ENCODE peak calls at places on chromosomes 1 and 21, in four cellular contexts. One of them, this sample, is unnamed.

GRCh38 chr1:92900539-92900938 is 60.7 kb downstream of the DIPK1A start:
- DNase-seq in left lung: no peak
- DNase-seq in mucosa of descending colon: no peak
- DNase-seq in PC-9: no peak
- DNase-seq in this sample: no peak

GRCh38 chr1:225652726-225653462 is at the start of gene ENAH:
- DNase-seq in PC-9: peak; percentile 48
- DNase-seq in mucosa of descending colon: peak; percentile 71
- DNase-seq in left lung: peak; percentile 91
- DNase-seq in this sample: peak; percentile 51

GRCh38 chr1:114828251-114828650 is 26.4 kb upstream of the SYCP1 start:
- DNase-seq in PC-9: no peak
- DNase-seq in left lung: no peak
- DNase-seq in mucosa of descending colon: no peak
- DNase-seq in this sample: no peak

GRCh38 chr1:9624081-9624480 is 27.4 kb upstream of the PIK3CD start:
- DNase-seq in left lung: no peak
- DNase-seq in PC-9: no peak
- DNase-seq in mucosa of descending colon: no peak
- DNase-seq in this sample: no peak

GRCh38 chr1:239233626-239234025 is 152.7 kb upstream of the CHRM3 start:
- DNase-seq in PC-9: no peak
- DNase-seq in left lung: no peak
- DNase-seq in mucosa of descending colon: peak; percentile 5
- DNase-seq in this sample: no peak

GRCh38 chr1:216064643-216065042 is 358.6 kb downstream of the USH2A start:
- DNase-seq in left lung: no peak
- DNase-seq in mucosa of descending colon: no peak
- DNase-seq in PC-9: no peak
- DNase-seq in this sample: no peak

GRCh38 chr1:227994632-227995300 is 12.0 kb upstream of the WNT3A start:
- DNase-seq in mucosa of descending colon: no peak
- DNase-seq in PC-9: no peak
- DNase-seq in left lung: no peak
- DNase-seq in this sample: no peak

GRCh38 chr1:18938008-18938706 is 18.3 kb downstream of the IFFO2 start:
- DNase-seq in mucosa of descending colon: no peak
- DNase-seq in left lung: no peak
- DNase-seq in PC-9: no peak
- DNase-seq in this sample: no peak

GRCh38 chr1:27574871-27575831 is 28.8 kb downstream of the AHDC1 start:
- DNase-seq in mucosa of descending colon: peak; percentile 65
- DNase-seq in left lung: peak; percentile 89
- DNase-seq in PC-9: no peak
- DNase-seq in this sample: peak; percentile 44

GRCh38 chr1:206890690-206891089 is 6.6 kb upstream of the IL24 start:
- DNase-seq in left lung: no peak
- DNase-seq in mucosa of descending colon: peak; percentile 22
- DNase-seq in PC-9: no peak
- DNase-seq in this sample: no peak

GRCh38 chr1:206803221-206803730 is 31.0 kb upstream of the IL10 start:
- DNase-seq in mucosa of descending colon: peak; percentile 41
- DNase-seq in PC-9: no peak
- DNase-seq in left lung: no peak
- DNase-seq in this sample: no peak

GRCh38 chr1:115641762-115642167 is at the start of gene VANGL1:
- DNase-seq in PC-9: peak; percentile 63
- DNase-seq in left lung: peak; percentile 92
- DNase-seq in mucosa of descending colon: peak; percentile 79
- DNase-seq in this sample: peak; percentile 31

GRCh38 chr21:44012474-44013379 is 618 bp downstream of the TRAPPC10 start:
- DNase-seq in left lung: peak; percentile 92
- DNase-seq in mucosa of descending colon: peak; percentile 76
- DNase-seq in PC-9: no peak
- DNase-seq in this sample: no peak

GRCh38 chr1:79662596-79662995 is 656.1 kb upstream of the ADGRL4 start:
- DNase-seq in mucosa of descending colon: no peak
- DNase-seq in left lung: no peak
- DNase-seq in PC-9: no peak
- DNase-seq in this sample: no peak

GRCh38 chr1:92817137-92817697 is 14.6 kb upstream of the RPL5 start:
- DNase-seq in PC-9: peak; percentile 79
- DNase-seq in mucosa of descending colon: peak; percentile 49
- DNase-seq in left lung: no peak
- DNase-seq in this sample: no peak

GRCh38 chr1:234782057-234782800 is 172.3 kb upstream of the IRF2BP2 start:
- DNase-seq in PC-9: no peak
- DNase-seq in mucosa of descending colon: no peak
- DNase-seq in left lung: no peak
- DNase-seq in this sample: no peak

GRCh38 chr1:92485374-92486250 is 1.1 kb downstream of the GFI1 start:
- DNase-seq in left lung: peak; percentile 93
- DNase-seq in PC-9: peak; percentile 45
- DNase-seq in mucosa of descending colon: peak; percentile 76
- DNase-seq in this sample: no peak

GRCh38 chr21:44415073-44416025 is 40.0 kb upstream of the LRRC3 start:
- DNase-seq in mucosa of descending colon: no peak
- DNase-seq in left lung: peak; percentile 41
- DNase-seq in PC-9: peak; percentile 32
- DNase-seq in this sample: no peak

GRCh38 chr1:8712413-8713229 is 104.8 kb downstream of the RERE start:
- DNase-seq in PC-9: peak; percentile 87
- DNase-seq in left lung: no peak
- DNase-seq in mucosa of descending colon: no peak
- DNase-seq in this sample: peak; percentile 64

GRCh38 chr1:23556661-23557470 is 2.4 kb downstream of the ID3 start:
- DNase-seq in left lung: no peak
- DNase-seq in mucosa of descending colon: no peak
- DNase-seq in PC-9: peak; percentile 85
- DNase-seq in this sample: peak; percentile 57

GRCh38 chr1:66564250-66564649 is 30.3 kb downstream of the SGIP1 start:
- DNase-seq in mucosa of descending colon: no peak
- DNase-seq in PC-9: peak; percentile 96
- DNase-seq in left lung: no peak
- DNase-seq in this sample: peak; percentile 76

GRCh38 chr1:59703226-59703917 is 111.4 kb upstream of the HOOK1 start:
- DNase-seq in PC-9: no peak
- DNase-seq in left lung: no peak
- DNase-seq in mucosa of descending colon: no peak
- DNase-seq in this sample: peak; percentile 20

GRCh38 chr1:5125208-5125607 is 470.8 kb downstream of the AJAP1 start:
- DNase-seq in left lung: no peak
- DNase-seq in mucosa of descending colon: no peak
- DNase-seq in PC-9: no peak
- DNase-seq in this sample: no peak
- TF ChIP-seq CTCF in left lung: no peak
- TF ChIP-seq CTCF in mucosa of descending colon: no peak
- TF ChIP-seq CTCF in PC-9: no peak
- TF ChIP-seq CTCF in this sample: no peak

DNA sequence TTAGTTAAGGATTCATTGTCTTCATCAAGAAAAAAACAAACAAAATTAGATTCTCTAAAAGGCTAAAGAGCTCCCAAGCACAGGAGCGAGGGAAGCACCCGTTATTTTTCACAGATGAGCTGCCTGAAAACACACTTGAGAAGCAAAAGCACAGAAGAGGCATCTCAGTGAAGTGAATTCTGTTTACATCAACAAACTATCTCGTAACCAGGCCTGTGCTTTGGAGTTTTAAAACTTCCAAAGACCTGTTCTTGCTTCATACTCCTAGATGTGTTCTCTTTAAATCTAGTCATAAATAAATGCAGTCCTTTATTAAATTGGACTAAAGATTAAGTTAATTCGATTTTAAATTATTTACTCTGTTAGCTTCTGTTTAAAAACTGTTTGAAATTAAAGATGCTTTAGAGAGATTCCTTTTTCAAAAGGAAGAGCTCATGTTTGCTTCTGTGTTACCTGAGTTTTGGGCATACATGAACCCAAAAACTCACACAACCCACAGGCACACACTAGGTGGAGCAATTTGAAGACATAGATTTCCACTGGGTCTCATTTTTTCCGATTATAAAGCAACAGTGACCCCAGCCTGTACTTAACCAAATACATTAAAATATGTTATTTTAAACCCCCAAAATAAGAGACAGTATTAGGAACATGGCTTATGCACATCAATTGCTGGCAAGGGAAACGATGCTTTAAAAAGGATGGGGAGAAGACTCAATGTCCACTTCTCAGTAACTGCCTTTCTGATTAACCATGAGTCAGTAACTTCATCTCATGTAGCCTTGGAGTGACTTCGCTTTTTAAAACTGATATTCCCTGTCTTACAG is 648.2 kb downstream of the SMYD3 start:
- DNase-seq in PC-9: no peak
- DNase-seq in left lung: no peak
- DNase-seq in mucosa of descending colon: no peak
- DNase-seq in this sample: no peak
- TF ChIP-seq CTCF in PC-9: no peak
- TF ChIP-seq CTCF in left lung: no peak
- TF ChIP-seq CTCF in mucosa of descending colon: no peak
- TF ChIP-seq CTCF in this sample: peak; percentile 48

DNA sequence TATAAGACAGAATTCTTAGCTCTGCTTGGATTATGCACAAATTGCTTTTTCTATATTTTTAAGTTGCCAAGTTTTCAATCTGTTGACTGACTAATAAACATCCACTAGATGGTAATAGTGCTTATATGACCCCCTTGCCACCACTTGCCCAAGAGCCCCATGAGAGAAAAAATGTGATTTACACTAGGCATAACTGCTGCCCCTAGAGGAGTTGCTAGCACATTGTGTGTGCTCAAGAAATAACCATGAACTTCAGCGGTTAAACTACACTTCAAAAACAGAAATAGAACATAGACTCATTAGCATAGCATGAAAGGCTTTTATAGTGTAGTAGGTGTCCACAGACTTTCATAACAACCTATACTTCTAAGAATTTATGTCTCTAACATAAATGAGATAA is 61.4 kb downstream of the BRINP3 start:
- DNase-seq in PC-9: no peak
- DNase-seq in mucosa of descending colon: no peak
- DNase-seq in left lung: no peak
- DNase-seq in this sample: no peak
- TF ChIP-seq CTCF in PC-9: no peak
- TF ChIP-seq CTCF in mucosa of descending colon: no peak
- TF ChIP-seq CTCF in left lung: no peak
- TF ChIP-seq CTCF in this sample: no peak

GRCh38 chr1:201826830-201827229 is 2.1 kb upstream of the IPO9 start:
- DNase-seq in left lung: no peak
- DNase-seq in mucosa of descending colon: no peak
- DNase-seq in PC-9: no peak
- DNase-seq in this sample: no peak
- TF ChIP-seq CTCF in left lung: no peak
- TF ChIP-seq CTCF in mucosa of descending colon: no peak
- TF ChIP-seq CTCF in PC-9: no peak
- TF ChIP-seq CTCF in this sample: peak; percentile 11

GRCh38 chr1:31704261-31705079 is 653 bp upstream of the COL16A1 start:
- DNase-seq in mucosa of descending colon: peak; percentile 49
- DNase-seq in PC-9: no peak
- DNase-seq in left lung: no peak
- DNase-seq in this sample: peak; percentile 57

GRCh38 chr1:31706384-31707058 is 2.7 kb upstream of the COL16A1 start:
- DNase-seq in PC-9: no peak
- DNase-seq in mucosa of descending colon: no peak
- DNase-seq in left lung: no peak
- DNase-seq in this sample: no peak

GRCh38 chr1:31702836-31703404 is 897 bp downstream of the COL16A1 start:
- DNase-seq in left lung: no peak
- DNase-seq in mucosa of descending colon: no peak
- DNase-seq in PC-9: no peak
- DNase-seq in this sample: no peak

GRCh38 chr1:31703431-31704260 is at the start of gene COL16A1:
- DNase-seq in mucosa of descending colon: peak; percentile 47
- DNase-seq in left lung: no peak
- DNase-seq in PC-9: no peak
- DNase-seq in this sample: no peak

DNA sequence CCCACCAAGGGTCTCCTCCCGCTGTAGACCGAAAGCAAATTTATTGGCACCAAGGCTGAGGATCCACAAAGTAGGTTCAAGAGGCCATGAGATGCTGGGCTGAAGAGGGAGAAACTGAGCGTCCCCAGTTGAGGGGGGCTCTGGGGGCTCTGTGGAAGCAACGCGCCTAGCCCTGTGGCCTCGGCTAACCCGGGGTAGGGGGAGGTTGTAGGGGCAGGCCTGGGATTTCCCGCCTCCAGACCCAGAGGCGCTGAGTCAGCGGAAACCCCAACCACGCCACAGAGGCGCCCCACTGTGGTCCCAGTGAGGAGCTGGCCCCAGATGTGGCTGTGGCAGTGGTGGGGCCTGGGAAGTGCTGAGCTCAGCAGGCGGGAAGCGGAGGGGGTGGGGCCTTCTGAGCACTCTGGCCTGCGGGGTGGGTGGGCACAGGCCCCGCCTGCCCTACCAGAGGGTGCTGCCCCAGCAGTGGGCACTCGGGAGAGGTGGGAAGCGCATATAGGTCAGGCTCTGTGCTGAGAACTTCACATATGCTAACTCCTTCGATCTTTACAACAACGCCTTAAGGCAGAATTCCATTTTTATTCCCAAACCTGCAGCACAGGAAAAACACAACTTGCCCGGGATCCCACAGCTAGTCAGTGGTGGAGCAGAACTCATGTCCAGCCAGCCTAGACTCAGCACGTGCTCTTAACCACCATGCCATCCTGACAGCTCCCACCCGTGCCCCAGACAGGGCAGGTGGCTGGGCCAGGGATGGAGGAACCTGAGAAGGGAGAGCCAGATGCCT is 1.5 kb upstream of the COL16A1 start:
- DNase-seq in mucosa of descending colon: peak; percentile 58
- DNase-seq in left lung: no peak
- DNase-seq in PC-9: no peak
- DNase-seq in this sample: no peak
- TF ChIP-seq CTCF in mucosa of descending colon: no peak
- TF ChIP-seq CTCF in left lung: no peak
- TF ChIP-seq CTCF in PC-9: peak; percentile 53
- TF ChIP-seq CTCF in this sample: no peak

GRCh38 chr1:232319106-232319505 is 310.8 kb downstream of the SIPA1L2 start:
- DNase-seq in PC-9: no peak
- DNase-seq in mucosa of descending colon: peak; percentile 28
- DNase-seq in left lung: peak; percentile 78
- DNase-seq in this sample: no peak

GRCh38 chr1:232319518-232319917 is 310.4 kb downstream of the SIPA1L2 start:
- DNase-seq in mucosa of descending colon: no peak
- DNase-seq in left lung: no peak
- DNase-seq in PC-9: no peak
- DNase-seq in this sample: no peak

GRCh38 chr1:232318143-232318542 is 311.8 kb downstream of the SIPA1L2 start:
- DNase-seq in PC-9: no peak
- DNase-seq in left lung: no peak
- DNase-seq in mucosa of descending colon: no peak
- DNase-seq in this sample: no peak

GRCh38 chr1:232317336-232317735 is 312.6 kb downstream of the SIPA1L2 start:
- DNase-seq in left lung: no peak
- DNase-seq in mucosa of descending colon: no peak
- DNase-seq in PC-9: no peak
- DNase-seq in this sample: no peak

GRCh38 chr1:232322162-232322734 is 307.7 kb downstream of the SIPA1L2 start:
- DNase-seq in mucosa of descending colon: peak; percentile 74
- DNase-seq in PC-9: no peak
- DNase-seq in left lung: no peak
- DNase-seq in this sample: no peak
- TF ChIP-seq CTCF in mucosa of descending colon: no peak
- TF ChIP-seq CTCF in PC-9: no peak
- TF ChIP-seq CTCF in left lung: no peak
- TF ChIP-seq CTCF in this sample: no peak

This sample was measured in astrocyte of the cerebellum.